ENCODE peak calls at places on chromosomes 3 and 15, in four cellular contexts. Q, P, C and J are unnamed samples.
A peak's percentile ranks its signal among the peaks of the same experiment; 100 is the strongest.

GRCh38 chr15:43776101-43776717 is 557 bp downstream of the ELL3 start:
- DNase-seq in Q (no peak), P (peak; percentile 62), C (peak; percentile 82), J (peak; percentile 19)

GRCh38 chr15:71471347-71471746 is 339.0 kb upstream of the NR2E3 start:
- DNase-seq in Q (no peak), P (no peak), C (no peak), J (no peak)

GRCh38 chr3:48478631-48479555 is 25.1 kb downstream of the SHISA5 start:
- DNase-seq in Q (no peak), P (no peak), C (no peak), J (peak; percentile 87)

GRCh38 chr3:38438421-38438820 is 15.3 kb upstream of the ACVR2B start:
- DNase-seq in Q (no peak), P (no peak), C (no peak), J (no peak)

GRCh38 chr3:60979861-60980739 is 271.2 kb downstream of the FHIT start:
- DNase-seq in Q (no peak), P (no peak), C (no peak), J (no peak)

GRCh38 chr15:99536422-99537033 is 29.3 kb upstream of the MEF2A start:
- DNase-seq in Q (no peak), P (no peak), C (no peak), J (no peak)

GRCh38 chr3:121844892-121845291 is 9.9 kb downstream of the EAF2 start:
- DNase-seq in Q (no peak), P (no peak), C (no peak), J (no peak)

GRCh38 chr3:14540209-14540575 is at the start of gene GRIP2:
- DNase-seq in Q (peak; percentile 88), P (no peak), C (no peak), J (peak; percentile 21)

GRCh38 chr3:5310509-5310908 is 123.0 kb downstream of the EDEM1 start:
- DNase-seq in Q (no peak), P (no peak), C (no peak), J (no peak)

GRCh38 chr15:99098426-99098825 is 6.5 kb upstream of the SYNM start:
- DNase-seq in Q (no peak), P (no peak), C (no peak), J (no peak)

GRCh38 chr15:80268101-80268500 is 16.1 kb upstream of the CTXND1 start:
- DNase-seq in Q (no peak), P (no peak), C (no peak), J (no peak)

GRCh38 chr3:69435274-69436262 is 49.7 kb upstream of the FRMD4B start:
- DNase-seq in Q (no peak), P (no peak), C (no peak), J (no peak)

GRCh38 chr15:25682349-25682748 is 180.8 kb downstream of the ATP10A start:
- DNase-seq in Q (no peak), P (no peak), C (no peak), J (no peak)

GRCh38 chr3:30893678-30894325 is 659 bp downstream of the GADL1 start:
- DNase-seq in Q (peak; percentile 7), P (no peak), C (no peak), J (no peak)

GRCh38 chr3:52792961-52793695 is 1.5 kb upstream of the ITIH3 start:
- DNase-seq in Q (no peak), P (no peak), C (no peak), J (no peak)

GRCh38 chr3:115685097-115685496 is 61.8 kb downstream of the GAP43 start:
- DNase-seq in Q (no peak), P (no peak), C (no peak), J (no peak)

GRCh38 chr3:71926690-71927089 is 141.7 kb upstream of the PROK2 start:
- DNase-seq in Q (no peak), P (no peak), C (peak; percentile 41), J (no peak)
- H3K27ac ChIP-seq in Q (no peak overlapping the region), P (no peak overlapping the region), C (peak overlapping the region; percentile 1), J (no peak overlapping the region)

DNA sequence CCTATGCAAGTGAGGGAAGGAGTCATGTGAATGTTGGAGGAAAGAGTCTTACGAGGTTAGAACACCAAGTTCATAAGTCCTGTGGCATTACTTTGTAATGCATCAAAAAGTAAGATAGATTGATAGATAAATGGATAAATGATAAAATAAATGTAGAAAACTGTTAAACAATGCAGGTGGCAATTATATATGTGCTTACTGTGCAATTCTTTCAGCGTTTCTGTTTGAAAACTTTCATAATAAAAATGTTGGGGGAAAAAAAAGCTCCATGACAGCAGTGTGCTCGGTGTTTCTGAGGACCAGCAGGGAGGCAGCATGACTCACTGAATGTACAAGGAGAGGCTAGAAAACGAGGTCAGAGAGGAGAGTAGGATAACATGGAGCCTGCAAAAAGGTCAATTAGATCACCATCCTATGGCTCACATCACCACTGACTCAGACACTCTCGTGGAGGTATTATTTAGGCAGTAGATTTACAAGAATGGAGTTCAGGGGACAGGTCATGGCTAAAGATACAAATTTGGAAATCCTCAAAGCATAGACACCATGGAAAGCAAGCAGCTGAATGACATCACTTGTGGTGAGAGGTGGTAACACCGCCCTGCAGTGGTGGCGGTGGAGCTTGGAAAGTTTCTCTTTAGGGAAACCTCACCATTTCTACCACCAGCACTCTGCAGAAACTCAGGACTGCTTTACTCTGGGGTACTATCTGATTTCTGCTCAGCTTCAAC is 219.8 kb downstream of the CTNNB1 start:
- DNase-seq in Q (no peak), P (no peak), C (peak; percentile 38), J (no peak)
- H3K4me1 ChIP-seq in Q (no peaks in the 10 kb centered on the region), P (no peaks in the 10 kb centered on the region), C (peaks cover 9% of the 10 kb centered on the region), J (no peaks in the 10 kb centered on the region)

GRCh38 chr15:65362491-65362890 is 15.3 kb downstream of the IGDCC3 start:
- DNase-seq in Q (no peak), P (no peak), C (no peak), J (no peak)

GRCh38 chr15:65363306-65363705 is 14.5 kb downstream of the IGDCC3 start:
- DNase-seq in Q (no peak), P (no peak), C (no peak), J (no peak)

GRCh38 chr15:65366122-65366892 is 11.5 kb downstream of the IGDCC3 start:
- DNase-seq in Q (no peak), P (no peak), C (peak; percentile 27), J (no peak)

GRCh38 chr15:65363766-65364165 is 14.0 kb downstream of the IGDCC3 start:
- DNase-seq in Q (no peak), P (no peak), C (no peak), J (no peak)

GRCh38 chr15:65365229-65365628 is 12.6 kb downstream of the IGDCC3 start:
- DNase-seq in Q (no peak), P (no peak), C (peak; percentile 75), J (no peak)
- H3K4me3 ChIP-seq in Q (no peak overlapping the region), P (no peak overlapping the region), C (peak overlapping the region; percentile 38), J (no peak overlapping the region)

GRCh38 chr15:49315543-49315942 is 107.5 kb upstream of the FGF7 start:
- DNase-seq in Q (peak; percentile 9), P (no peak), C (peak; percentile 56), J (no peak)
- H3K27ac ChIP-seq in Q (no peak overlapping the region), P (no peak overlapping the region), C (peak overlapping the region; percentile 27), J (no peak overlapping the region)

DNA sequence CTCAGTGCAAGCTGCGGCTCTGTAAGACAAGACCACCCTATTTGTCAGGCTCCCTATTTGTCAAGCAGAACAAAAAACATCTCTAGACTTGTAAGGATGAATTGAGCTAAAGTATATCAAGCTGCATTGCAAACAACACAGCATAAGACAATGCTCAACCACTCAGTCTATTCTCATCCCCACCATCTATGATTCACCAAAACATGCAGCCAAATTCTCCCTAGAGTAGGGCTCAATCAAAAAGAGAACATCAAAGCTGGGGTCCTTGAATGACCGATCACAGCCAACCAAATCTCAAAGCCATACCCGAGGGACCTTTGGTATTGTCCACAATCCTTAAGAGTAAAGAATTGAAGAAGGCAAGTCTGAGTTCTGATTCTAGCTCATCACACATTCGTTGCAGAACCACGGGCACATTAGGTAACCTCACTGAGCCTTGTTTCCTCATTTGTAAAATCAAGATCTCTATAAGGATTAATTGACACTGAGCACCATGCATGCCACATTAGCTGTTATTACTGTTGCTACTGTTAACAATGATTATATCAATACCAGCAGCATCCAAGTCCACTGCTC is 31.2 kb downstream of the RFTN1 start:
- DNase-seq in Q (no peak), P (no peak), C (no peak), J (no peak)
- H3K4me1 ChIP-seq in Q (peaks cover 33% of the 10 kb centered on the region), P (peaks cover 7% of the 10 kb centered on the region), C (peaks cover 38% of the 10 kb centered on the region), J (peaks cover 42% of the 10 kb centered on the region)

GRCh38 chr15:93073465-93073952 is 15.5 kb downstream of the RGMA start:
- DNase-seq in Q (no peak), P (no peak), C (peak; percentile 63), J (no peak)
- H3K4me3 ChIP-seq in Q (peak overlapping the region; percentile 87), P (no peak overlapping the region), C (peak overlapping the region; percentile 72), J (no peak overlapping the region)